ENCODE peak calls at places on chromosome 2, in seven cellular contexts. E is DMS153, V is C1 segment of cervical spinal cord, I is neural progenitor cell, U is NCI-H510A treated with DMSO at 0.1 percent for 48 hours, G is ACHN, P is heart left ventricle. J is an unnamed sample.

GRCh38 chr2:171490577-171490976 is 31.7 kb upstream of the CYBRD1 start:
- DNase-seq in G (no peak), I (no peak), U (no peak), V (no peak), E (no peak), P (no peak), J (no peak)

GRCh38 chr2:203959265-203960034 is 22.9 kb downstream of the ICOS start:
- DNase-seq in I (no peak), G (no peak), V (no peak), P (no peak), E (no peak), U (no peak), J (no peak)

GRCh38 chr2:3126171-3126685 is 251.4 kb downstream of the EIPR1 start:
- DNase-seq in G (no peak), V (no peak), U (no peak), P (no peak), E (no peak), I (no peak), J (no peak)

GRCh38 chr2:45851111-45851510 is 199.6 kb downstream of the PRKCE start:
- DNase-seq in V (no peak), E (no peak), U (no peak), G (no peak), I (no peak), P (no peak), J (no peak)

GRCh38 chr2:147327636-147328035 is 517.2 kb upstream of the ACVR2A start:
- DNase-seq in E (no peak), G (no peak), U (no peak), P (no peak), I (no peak), V (no peak), J (no peak)

GRCh38 chr2:8605350-8606065 is 76.3 kb upstream of the ID2 start:
- DNase-seq in V (no peak), U (no peak), E (peak), P (no peak), G (no peak), I (no peak), J (peak)

GRCh38 chr2:214130115-214130514 is 280.7 kb upstream of the VWC2L start:
- DNase-seq in V (no peak), I (no peak), U (no peak), E (no peak), P (no peak), G (peak), J (no peak)

GRCh38 chr2:69384618-69385081 is 2.4 kb downstream of the GFPT1 start:
- DNase-seq in P (no peak), V (no peak), I (no peak), E (no peak), G (no peak), U (no peak), J (no peak)

GRCh38 chr2:9749546-9750223 is 93.6 kb upstream of the TAF1B start:
- DNase-seq in U (no peak), I (no peak), E (no peak), P (no peak), G (no peak), V (no peak), J (no peak)

GRCh38 chr2:10655074-10655840 is 34.5 kb downstream of the NOL10 start:
- DNase-seq in G (no peak), V (no peak), I (no peak), U (no peak), E (no peak), P (no peak), J (no peak)

GRCh38 chr2:204738721-204739120 is 193.4 kb downstream of the PARD3B start:
- DNase-seq in P (no peak), I (no peak), V (no peak), U (no peak), G (no peak), E (no peak), J (no peak)

GRCh38 chr2:238440767-238441166 is 14.0 kb downstream of the ASB1 start:
- DNase-seq in V (no peak), U (no peak), P (no peak), I (no peak), E (no peak), G (no peak), J (no peak)

GRCh38 chr2:174300114-174300513 is 34.6 kb upstream of the SP9 start:
- DNase-seq in E (no peak), V (no peak), G (no peak), I (no peak), P (no peak), U (no peak), J (no peak)

J was measured in NCI-H345.